ENCODE peak calls at places on chromosome 3, in four cellular contexts. V, R, E and J are unnamed samples.

GRCh38 chr3:135736740-135737139 is 228.8 kb upstream of the PPP2R3A start:
- DNase-seq in R (no peak), E (no peak), V (no peak), J (peak)

GRCh38 chr3:155387571-155387970 is 94.1 kb upstream of the STRIT1 start:
- DNase-seq in R (no peak), E (no peak), V (no peak), J (no peak)

GRCh38 chr3:43465109-43465508 is 156.7 kb downstream of the ANO10 start:
- DNase-seq in V (no peak), R (no peak), E (no peak), J (no peak)

GRCh38 chr3:11415099-11415498 is 142.9 kb downstream of the ATG7 start:
- DNase-seq in E (no peak), V (no peak), R (no peak), J (no peak)

GRCh38 chr3:31567036-31567435 is 34.3 kb downstream of the STT3B start:
- DNase-seq in E (no peak), V (no peak), R (no peak), J (peak)

GRCh38 chr3:24375947-24376384 is 118.7 kb downstream of the THRB start:
- DNase-seq in R (no peak), E (no peak), V (no peak), J (no peak)

GRCh38 chr3:187020376-187020775 is 90.0 kb downstream of the ST6GAL1 start:
- DNase-seq in R (no peak), V (no peak), E (no peak), J (no peak)

GRCh38 chr3:126476166-126476975 is 680 bp upstream of the ZXDC start:
- DNase-seq in V (peak), E (no peak), R (no peak), J (peak)

GRCh38 chr3:169945313-169945712 is 21.3 kb upstream of the SEC62 start:
- DNase-seq in R (no peak), E (peak), V (peak), J (no peak)

GRCh38 chr3:182501861-182502260 is 291.4 kb upstream of the ATP11B start:
- DNase-seq in E (no peak), V (no peak), R (peak), J (no peak)

GRCh38 chr3:129428382-129429079 is at the start of gene EFCAB12:
- DNase-seq in E (peak), R (peak), V (peak), J (peak)

GRCh38 chr3:181695661-181696491 is 15.8 kb upstream of the SOX2 start:
- DNase-seq in R (peak), V (no peak), E (no peak), J (peak)

GRCh38 chr3:63990733-63991132 is 32.6 kb downstream of the PSMD6 start:
- DNase-seq in V (peak), R (no peak), E (no peak), J (no peak)

GRCh38 chr3:175620532-175620931 is 761.4 kb downstream of the NAALADL2 start:
- DNase-seq in V (no peak), E (no peak), R (no peak), J (no peak)

GRCh38 chr3:2937578-2937977 is 172.6 kb downstream of the IL5RA start:
- DNase-seq in V (no peak), R (no peak), E (no peak), J (no peak)

GRCh38 chr3:41026394-41027177 is 172.7 kb upstream of the CTNNB1 start:
- DNase-seq in R (peak), V (peak), E (no peak), J (peak)

DNA sequence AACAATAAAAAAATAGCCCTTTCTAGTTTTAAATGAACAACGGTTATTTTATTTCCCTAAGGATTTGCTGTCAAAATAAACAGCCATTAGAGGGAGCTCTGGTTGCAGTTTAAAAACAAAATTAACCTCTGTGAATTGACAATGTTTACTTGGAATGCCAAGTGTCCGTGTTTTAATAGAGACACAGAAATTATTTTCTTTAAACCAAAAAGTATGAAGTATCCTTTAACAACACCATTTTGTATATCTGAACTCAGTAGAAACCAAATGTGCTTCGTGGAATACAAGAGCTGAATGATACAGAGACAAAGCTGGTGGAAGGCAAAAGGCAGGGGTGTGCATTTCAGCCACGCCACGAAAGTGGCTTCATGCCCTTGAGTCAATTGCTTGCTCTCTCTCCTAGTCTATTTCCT is 74.4 kb downstream of the MOBP start:
- DNase-seq in V (peak), R (no peak), E (no peak), J (no peak)
- TF ChIP-seq CTCF in V (peak), R (peak), E (peak), J (peak)

GRCh38 chr3:167740961-167741587 is 5.6 kb downstream of the SERPINI1 start:
- DNase-seq in E (peak), R (peak), V (peak), J (peak)
- TF ChIP-seq CTCF in E (peak), R (peak), V (peak), J (no peak)

GRCh38 chr3:50258979-50259378 is 10.0 kb upstream of the SEMA3B start:
- DNase-seq in E (no peak), V (no peak), R (no peak), J (no peak)

GRCh38 chr3:50259432-50260026 is 9.4 kb upstream of the SEMA3B start:
- DNase-seq in R (no peak), E (no peak), V (no peak), J (no peak)

GRCh38 chr3:50257990-50258389 is 11.0 kb upstream of the SEMA3B start:
- DNase-seq in E (no peak), V (no peak), R (no peak), J (no peak)

GRCh38 chr3:50255251-50255615 is 13.7 kb upstream of the SEMA3B start:
- DNase-seq in V (no peak), E (no peak), R (no peak), J (no peak)

GRCh38 chr3:50256978-50257890 is 11.7 kb upstream of the SEMA3B start:
- DNase-seq in E (no peak), V (peak), R (peak), J (peak)
- TF ChIP-seq CTCF in E (no peak), V (peak), R (peak), J (no peak)

DNA sequence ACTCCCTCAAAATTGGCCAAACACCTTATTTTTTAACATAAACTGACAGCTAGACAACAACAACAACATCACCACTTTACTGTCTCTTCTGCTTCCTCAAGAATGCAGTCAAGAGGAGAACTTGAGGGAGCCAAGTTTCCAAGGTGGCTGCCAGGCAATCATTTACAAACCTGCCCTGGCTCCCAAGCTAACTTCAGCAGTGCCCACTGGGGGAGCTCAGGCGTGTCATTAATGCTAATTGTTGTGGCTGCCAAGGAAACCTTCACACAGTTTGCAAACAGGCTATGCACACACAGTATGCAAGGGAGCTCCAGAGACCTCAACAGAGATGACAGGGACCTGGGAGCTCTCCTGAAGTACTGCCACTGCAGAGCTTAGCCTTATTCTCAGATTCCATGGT is 2.1 kb downstream of the DZIP1L start:
- DNase-seq in V (no peak), R (no peak), E (no peak), J (no peak)
- TF ChIP-seq CTCF in V (no peak), R (no peak), E (no peak), J (no peak)